ENCODE peak calls at places on chromosomes 16 and 17, in six cellular contexts. P, A, S, G, O and L are unnamed samples.

GRCh38 chr16:60127196-60127595 is 1393.1 kb upstream of the GOT2 start:
- DNase-seq in P (no peak), A (no peak), S (no peak), G (no peak), O (no peak), L (no peak)

GRCh38 chr16:27779719-27780161 is 229.8 kb downstream of the KATNIP start:
- DNase-seq in P (peak; percentile 89), A (no peak), S (no peak), G (peak; percentile 26), O (no peak), L (no peak)

GRCh38 chr16:25785361-25785760 is 93.6 kb downstream of the HS3ST4 start:
- DNase-seq in P (no peak), A (no peak), S (no peak), G (no peak), O (no peak), L (no peak)

GRCh38 chr17:59899099-59899498 is 6.2 kb downstream of the RPS6KB1 start:
- DNase-seq in P (no peak), A (no peak), S (no peak), G (no peak), O (no peak), L (no peak)

GRCh38 chr16:81723098-81723723 is 55.9 kb upstream of the PLCG2 start:
- DNase-seq in P (peak; percentile 94), A (no peak), S (peak; percentile 85), G (no peak), O (no peak), L (no peak)

GRCh38 chr16:68378436-68379415 is 67.9 kb downstream of the PRMT7 start:
- DNase-seq in P (no peak), A (no peak), S (no peak), G (no peak), O (no peak), L (no peak)

GRCh38 chr17:32192379-32192778 is 50.1 kb downstream of the RHOT1 start:
- DNase-seq in P (no peak), A (no peak), S (peak; percentile 9), G (no peak), O (no peak), L (no peak)

GRCh38 chr17:16215002-16215272 is 397 bp downstream of the NCOR1 start:
- DNase-seq in P (peak; percentile 69), A (no peak), S (no peak), G (no peak), O (peak; percentile 54), L (no peak)

GRCh38 chr16:87724490-87725291 is 41.1 kb downstream of the KLHDC4 start:
- DNase-seq in P (no peak), A (no peak), S (no peak), G (no peak), O (peak; percentile 19), L (no peak)

GRCh38 chr16:89257281-89257731 is 39.8 kb downstream of the ZNF778 start:
- DNase-seq in P (peak; percentile 52), A (no peak), S (peak; percentile 11), G (no peak), O (no peak), L (no peak)

GRCh38 chr17:47078801-47079200 is 99.7 kb upstream of the RPRML start:
- DNase-seq in P (no peak), A (no peak), S (no peak), G (no peak), O (no peak), L (no peak)

GRCh38 chr16:81148277-81148676 is 52.1 kb upstream of the GCSH start:
- DNase-seq in P (no peak), A (no peak), S (no peak), G (no peak), O (no peak), L (no peak)

GRCh38 chr16:57810197-57811024 is 8.1 kb upstream of the KIFC3 start:
- DNase-seq in P (peak; percentile 67), A (peak; percentile 88), S (peak; percentile 89), G (peak; percentile 35), O (peak; percentile 92), L (peak; percentile 89)

DNA sequence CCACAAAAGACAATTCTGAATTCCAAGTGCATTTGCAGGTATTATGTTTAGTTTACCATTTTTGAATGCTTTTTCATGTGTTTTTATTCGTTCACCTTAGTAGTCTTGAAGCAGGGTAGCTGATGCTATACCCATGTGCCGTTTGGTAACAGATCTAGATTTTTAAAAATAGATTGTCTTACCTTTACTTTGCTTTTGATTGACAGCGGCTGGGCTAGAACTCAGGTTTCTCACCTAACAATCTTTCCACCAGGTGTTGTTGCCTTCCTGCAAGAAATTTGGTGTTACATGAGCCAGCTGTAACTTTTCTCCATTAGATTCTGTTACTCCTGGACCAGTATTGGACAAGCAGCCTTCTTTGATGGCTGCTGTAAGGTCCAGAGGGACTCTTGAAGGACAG is 1.5 kb upstream of the FTSJ3 start:
- DNase-seq in P (no peak), A (no peak), S (no peak), G (no peak), O (no peak), L (no peak)
- H3K4me3 ChIP-seq in P (peak overlapping the region; percentile 84), A (no peak overlapping the region), S (no peak overlapping the region), G (no peak overlapping the region), O (no peak overlapping the region), L (no peak overlapping the region)

DNA sequence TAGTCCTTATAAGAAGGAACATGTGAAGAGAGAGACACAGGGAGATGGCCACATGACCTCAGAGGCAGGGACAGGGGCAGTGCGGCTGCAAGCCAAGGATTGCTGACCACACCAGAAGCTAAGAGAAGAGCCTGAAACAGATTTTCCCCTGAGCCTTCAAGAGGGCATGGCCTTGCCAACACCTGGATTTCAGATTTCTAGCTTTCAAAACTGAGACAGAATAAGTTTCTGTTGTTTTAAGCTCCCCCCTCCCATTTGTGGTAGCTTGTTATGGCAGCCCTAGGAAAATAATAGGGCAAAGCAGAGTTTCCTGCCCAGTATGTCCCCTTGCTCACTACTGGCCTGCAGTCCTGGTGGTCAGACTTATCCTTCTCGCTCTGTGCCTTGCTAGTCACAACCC is 204.5 kb downstream of the CCDC182 start:
- DNase-seq in P (no peak), A (no peak), S (no peak), G (no peak), O (peak; percentile 18), L (no peak)
- TF ChIP-seq CTCF in P (no peak), A (no peak), S (no peak), G (no peak), O (no peak), L (no peak)

DNA sequence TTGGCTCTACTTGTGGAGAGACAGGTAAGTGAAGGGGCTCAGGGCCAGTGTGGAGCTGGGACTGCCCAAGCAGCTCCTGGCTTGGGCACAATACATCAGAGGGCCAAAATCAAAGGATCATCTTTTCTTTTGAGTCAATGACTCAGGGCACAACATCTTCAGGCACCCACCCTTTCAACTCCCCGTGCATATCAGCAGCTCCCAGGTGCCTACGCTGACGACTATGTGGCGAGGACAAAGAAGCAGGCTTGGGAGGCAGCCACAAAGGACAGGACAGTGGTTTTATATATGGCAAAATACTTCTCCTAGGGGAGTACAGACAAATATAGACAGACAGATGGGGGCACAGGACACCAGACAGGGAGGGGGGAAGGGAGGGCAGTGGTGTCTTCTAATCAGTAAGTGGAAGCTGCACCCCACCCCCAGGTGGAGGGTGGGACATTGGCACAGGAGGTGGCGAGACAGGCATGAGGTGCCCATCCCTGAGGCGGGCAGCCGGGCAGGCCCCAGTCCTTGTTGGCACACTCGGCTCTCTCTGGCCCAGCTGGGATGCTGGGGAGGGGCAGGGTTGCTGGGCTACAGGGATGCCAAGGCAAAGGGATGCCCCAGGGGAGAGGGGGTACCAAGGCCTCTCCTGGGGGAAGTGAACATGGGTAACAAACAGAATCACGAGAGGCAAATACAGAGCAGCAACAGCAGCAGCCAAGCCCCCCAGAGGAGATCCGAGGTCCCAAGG is 7.7 kb upstream of the ARL5C start:
- DNase-seq in P (no peak), A (no peak), S (no peak), G (no peak), O (no peak), L (no peak)
- H3K27me3 ChIP-seq in P (no peaks in the 10 kb centered on the region), A (no peaks in the 10 kb centered on the region), S (no peaks in the 10 kb centered on the region), G (no peaks in the 10 kb centered on the region), O (no peaks in the 10 kb centered on the region), L (peaks cover 2% of the 10 kb centered on the region)

DNA sequence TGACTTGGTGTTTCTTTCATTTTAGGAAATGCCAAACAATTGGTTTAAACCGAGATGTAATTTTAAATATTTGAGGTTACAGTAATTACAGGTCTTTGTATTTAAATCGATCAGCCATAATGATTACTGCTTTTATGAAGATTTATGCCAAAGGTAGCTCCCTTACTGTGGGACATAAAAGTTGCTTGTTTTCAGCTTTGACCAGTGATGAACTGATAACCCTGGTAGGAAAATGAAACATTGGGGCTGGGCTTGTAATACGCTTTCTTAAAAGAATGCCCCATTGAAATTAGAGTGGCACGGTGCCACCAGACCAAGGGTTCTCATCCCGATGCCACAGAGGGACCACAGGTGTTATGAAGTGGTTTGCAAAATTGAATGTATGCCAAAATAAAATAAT is 7.3 kb downstream of the TNRC6A start:
- DNase-seq in P (no peak), A (no peak), S (no peak), G (no peak), O (no peak), L (no peak)
- H3K4me3 ChIP-seq in P (peak overlapping the region; percentile 3), A (no peak overlapping the region), S (no peak overlapping the region), G (no peak overlapping the region), O (no peak overlapping the region), L (no peak overlapping the region)

GRCh38 chr17:66191607-66192377 is at the start of gene CEP112:
- DNase-seq in P (peak; percentile 96), A (peak; percentile 78), S (peak; percentile 74), G (peak; percentile 35), O (peak; percentile 85), L (peak; percentile 23)
- TF ChIP-seq CTCF in P (no peak), A (no peak), S (no peak), G (no peak), O (no peak), L (no peak)

GRCh38 chr17:39763046-39763800 is 25.5 kb downstream of the GRB7 start:
- DNase-seq in P (no peak), A (no peak), S (no peak), G (no peak), O (no peak), L (no peak)

GRCh38 chr17:39757931-39758873 is 20.5 kb downstream of the GRB7 start:
- DNase-seq in P (no peak), A (peak; percentile 28), S (no peak), G (no peak), O (peak; percentile 26), L (no peak)

GRCh38 chr17:39759204-39759603 is 21.5 kb downstream of the GRB7 start:
- DNase-seq in P (no peak), A (no peak), S (no peak), G (no peak), O (no peak), L (no peak)

GRCh38 chr17:39765159-39765558 is 27.4 kb downstream of the GRB7 start:
- DNase-seq in P (no peak), A (no peak), S (no peak), G (no peak), O (no peak), L (no peak)

GRCh38 chr17:39761861-39762496 is 24.2 kb downstream of the GRB7 start:
- DNase-seq in P (no peak), A (no peak), S (no peak), G (no peak), O (no peak), L (no peak)
- H3K27me3 ChIP-seq in P (no peaks in the 10 kb centered on the region), A (peaks cover 24% of the 10 kb centered on the region), S (peaks cover 28% of the 10 kb centered on the region), G (peaks cover 19% of the 10 kb centered on the region), O (peaks cover 17% of the 10 kb centered on the region), L (no peaks in the 10 kb centered on the region)